ENCODE peak calls at places on chromosomes 11 and 22, in seven cellular contexts. R, F, I, K, E, A and O are unnamed samples.

GRCh38 chr11:75668508-75669297 is at the start of gene MAP6:
- DNase-seq in R (no peak), F (peak), I (no peak), K (peak), E (no peak), A (peak), O (no peak)

GRCh38 chr22:19554834-19555404 is 30.7 kb upstream of the CLDN5 start:
- DNase-seq in R (no peak), F (no peak), I (no peak), K (peak), E (peak), A (no peak), O (peak)

GRCh38 chr22:17307566-17307965 is 61.7 kb upstream of the CECR2 start:
- DNase-seq in R (no peak), F (no peak), I (no peak), K (peak), E (no peak), A (no peak), O (no peak)

GRCh38 chr11:118448294-118448693 is 12.0 kb downstream of the KMT2A start:
- DNase-seq in R (no peak), F (no peak), I (no peak), K (no peak), E (no peak), A (peak), O (no peak)

GRCh38 chr11:65780770-65781151 is at the start of gene AP5B1:
- DNase-seq in R (no peak), F (peak), I (peak), K (peak), E (no peak), A (peak), O (peak)

GRCh38 chr11:105022998-105023397 is at the start of gene CASP5:
- DNase-seq in R (no peak), F (no peak), I (no peak), K (no peak), E (no peak), A (no peak), O (no peak)

GRCh38 chr11:111148953-111149352 is 96.6 kb upstream of the POU2AF2 start:
- DNase-seq in R (no peak), F (no peak), I (no peak), K (no peak), E (no peak), A (no peak), O (no peak)

GRCh38 chr11:8768625-8769333 is 86.2 kb downstream of the RPL27A start:
- DNase-seq in R (no peak), F (peak), I (no peak), K (no peak), E (peak), A (no peak), O (no peak)

GRCh38 chr22:36419177-36419911 is 31.6 kb upstream of the MYH9 start:
- DNase-seq in R (peak), F (no peak), I (no peak), K (peak), E (no peak), A (no peak), O (peak)

GRCh38 chr22:43014062-43014875 is 680 bp downstream of the PACSIN2 start:
- DNase-seq in R (no peak), F (peak), I (peak), K (peak), E (no peak), A (peak), O (peak)

GRCh38 chr11:70048279-70049024 is 29.7 kb upstream of the ANO1 start:
- DNase-seq in R (no peak), F (no peak), I (no peak), K (peak), E (peak), A (no peak), O (peak)

GRCh38 chr22:31082606-31083376 is 1.7 kb downstream of the SMTN start:
- DNase-seq in R (no peak), F (peak), I (peak), K (peak), E (peak), A (no peak), O (peak)

GRCh38 chr22:19194751-19195536 is 16.4 kb upstream of the SLC25A1 start:
- DNase-seq in R (no peak), F (no peak), I (no peak), K (no peak), E (no peak), A (no peak), O (no peak)

GRCh38 chr11:83573097-83573496 is 286.9 kb upstream of the CCDC90B start:
- DNase-seq in R (no peak), F (no peak), I (no peak), K (no peak), E (no peak), A (no peak), O (no peak)